ENCODE peak calls at places on chromosomes 5 and 9, in eight cellular contexts. One of them, this sample, is unnamed.

GRCh38 chr9:6827370-6827949 is 69.7 kb downstream of the KDM4C start:
- DNase-seq in NCI-H774: peak
- DNase-seq in NCI-H1417: peak
- DNase-seq in stimulated activated CD4-positive, alpha-beta T cell treated with anti-CD3 and anti-CD28 coated beads, Interleukin-1b, Interleukin-23, amount 100 ng/mL, for 48 hours: peak
- DNase-seq in pons: peak
- DNase-seq in NCI-H226: no peak
- DNase-seq in HAP-1: peak
- DNase-seq in MM.1S: peak
- DNase-seq in this sample: peak

GRCh38 chr9:87245271-87245670 is 252.4 kb upstream of the DAPK1 start:
- DNase-seq in NCI-H774: no peak
- DNase-seq in NCI-H1417: no peak
- DNase-seq in stimulated activated CD4-positive, alpha-beta T cell treated with anti-CD3 and anti-CD28 coated beads, Interleukin-1b, Interleukin-23, amount 100 ng/mL, for 48 hours: no peak
- DNase-seq in pons: no peak
- DNase-seq in NCI-H226: no peak
- DNase-seq in HAP-1: no peak
- DNase-seq in MM.1S: no peak
- DNase-seq in this sample: no peak

GRCh38 chr9:134895849-134896833 is 15.5 kb downstream of the FCN2 start:
- DNase-seq in NCI-H774: no peak
- DNase-seq in NCI-H1417: no peak
- DNase-seq in stimulated activated CD4-positive, alpha-beta T cell treated with anti-CD3 and anti-CD28 coated beads, Interleukin-1b, Interleukin-23, amount 100 ng/mL, for 48 hours: no peak
- DNase-seq in pons: peak
- DNase-seq in NCI-H226: peak
- DNase-seq in HAP-1: no peak
- DNase-seq in MM.1S: no peak
- DNase-seq in this sample: peak

GRCh38 chr9:134206317-134207300 is 42.2 kb upstream of the RNU6ATAC start:
- DNase-seq in NCI-H774: peak
- DNase-seq in NCI-H1417: no peak
- DNase-seq in stimulated activated CD4-positive, alpha-beta T cell treated with anti-CD3 and anti-CD28 coated beads, Interleukin-1b, Interleukin-23, amount 100 ng/mL, for 48 hours: peak
- DNase-seq in pons: no peak
- DNase-seq in NCI-H226: no peak
- DNase-seq in HAP-1: no peak
- DNase-seq in MM.1S: no peak
- DNase-seq in this sample: no peak

GRCh38 chr5:50751064-50751657 is 84.7 kb downstream of the PARP8 start:
- DNase-seq in NCI-H774: no peak
- DNase-seq in NCI-H1417: peak
- DNase-seq in stimulated activated CD4-positive, alpha-beta T cell treated with anti-CD3 and anti-CD28 coated beads, Interleukin-1b, Interleukin-23, amount 100 ng/mL, for 48 hours: peak
- DNase-seq in pons: peak
- DNase-seq in NCI-H226: peak
- DNase-seq in HAP-1: peak
- DNase-seq in MM.1S: peak
- DNase-seq in this sample: peak

GRCh38 chr9:121671612-121672155 is 20.2 kb downstream of the DAB2IP start:
- DNase-seq in NCI-H774: no peak
- DNase-seq in NCI-H1417: no peak
- DNase-seq in stimulated activated CD4-positive, alpha-beta T cell treated with anti-CD3 and anti-CD28 coated beads, Interleukin-1b, Interleukin-23, amount 100 ng/mL, for 48 hours: no peak
- DNase-seq in pons: no peak
- DNase-seq in NCI-H226: no peak
- DNase-seq in HAP-1: no peak
- DNase-seq in MM.1S: no peak
- DNase-seq in this sample: no peak

GRCh38 chr9:1051286-1052118 is 1.3 kb downstream of the DMRT2 start:
- DNase-seq in NCI-H774: peak
- DNase-seq in NCI-H1417: peak
- DNase-seq in stimulated activated CD4-positive, alpha-beta T cell treated with anti-CD3 and anti-CD28 coated beads, Interleukin-1b, Interleukin-23, amount 100 ng/mL, for 48 hours: peak
- DNase-seq in pons: peak
- DNase-seq in NCI-H226: no peak
- DNase-seq in HAP-1: peak
- DNase-seq in MM.1S: peak
- DNase-seq in this sample: peak

GRCh38 chr9:133823189-133824105 is 85.3 kb upstream of the SARDH start:
- DNase-seq in NCI-H774: no peak
- DNase-seq in NCI-H1417: peak
- DNase-seq in stimulated activated CD4-positive, alpha-beta T cell treated with anti-CD3 and anti-CD28 coated beads, Interleukin-1b, Interleukin-23, amount 100 ng/mL, for 48 hours: no peak
- DNase-seq in pons: no peak
- DNase-seq in NCI-H226: no peak
- DNase-seq in HAP-1: no peak
- DNase-seq in MM.1S: no peak
- DNase-seq in this sample: no peak

GRCh38 chr5:160286947-160287346 is 25.4 kb downstream of the CCNJL start:
- DNase-seq in NCI-H774: no peak
- DNase-seq in NCI-H1417: no peak
- DNase-seq in stimulated activated CD4-positive, alpha-beta T cell treated with anti-CD3 and anti-CD28 coated beads, Interleukin-1b, Interleukin-23, amount 100 ng/mL, for 48 hours: no peak
- DNase-seq in pons: no peak
- DNase-seq in NCI-H226: no peak
- DNase-seq in HAP-1: no peak
- DNase-seq in MM.1S: no peak
- DNase-seq in this sample: no peak

GRCh38 chr9:123678038-123678877 is 251.7 kb downstream of the DENND1A start:
- DNase-seq in NCI-H774: peak
- DNase-seq in NCI-H1417: peak
- DNase-seq in stimulated activated CD4-positive, alpha-beta T cell treated with anti-CD3 and anti-CD28 coated beads, Interleukin-1b, Interleukin-23, amount 100 ng/mL, for 48 hours: no peak
- DNase-seq in pons: no peak
- DNase-seq in NCI-H226: no peak
- DNase-seq in HAP-1: peak
- DNase-seq in MM.1S: no peak
- DNase-seq in this sample: peak

GRCh38 chr9:4297795-4298254 is 2.0 kb downstream of the GLIS3 start:
- DNase-seq in NCI-H774: peak
- DNase-seq in NCI-H1417: no peak
- DNase-seq in stimulated activated CD4-positive, alpha-beta T cell treated with anti-CD3 and anti-CD28 coated beads, Interleukin-1b, Interleukin-23, amount 100 ng/mL, for 48 hours: peak
- DNase-seq in pons: no peak
- DNase-seq in NCI-H226: peak
- DNase-seq in HAP-1: peak
- DNase-seq in MM.1S: peak
- DNase-seq in this sample: peak

GRCh38 chr9:133423216-133423615 is 1.0 kb downstream of the ADAMTS13 start:
- DNase-seq in NCI-H774: no peak
- DNase-seq in NCI-H1417: no peak
- DNase-seq in stimulated activated CD4-positive, alpha-beta T cell treated with anti-CD3 and anti-CD28 coated beads, Interleukin-1b, Interleukin-23, amount 100 ng/mL, for 48 hours: no peak
- DNase-seq in pons: no peak
- DNase-seq in NCI-H226: no peak
- DNase-seq in HAP-1: no peak
- DNase-seq in MM.1S: no peak
- DNase-seq in this sample: no peak

GRCh38 chr5:39517800-39518199 is 93.0 kb upstream of the DAB2 start:
- DNase-seq in NCI-H774: no peak
- DNase-seq in NCI-H1417: no peak
- DNase-seq in stimulated activated CD4-positive, alpha-beta T cell treated with anti-CD3 and anti-CD28 coated beads, Interleukin-1b, Interleukin-23, amount 100 ng/mL, for 48 hours: no peak
- DNase-seq in pons: no peak
- DNase-seq in NCI-H226: peak
- DNase-seq in HAP-1: no peak
- DNase-seq in MM.1S: no peak
- DNase-seq in this sample: peak